ENCODE peak calls at places on chromosomes 4 and X, in ten cellular contexts. K is CD8-positive, alpha-beta T cell; H is T-helper 1 cell; C is pancreas; Q is suprapubic skin; I is fibroblast of lung; Y is GM03348; W is HFFc6; S is GM19239; G is kidney tubule cell. D is an unnamed sample.

GRCh38 chr4:128287159-128287870 is at the start of gene PGRMC2:
- DNase-seq in C (no peak), Q (no peak), K (no peak), I (peak; percentile 34), G (peak; percentile 36), S (no peak), Y (peak; percentile 44), H (no peak), W (peak; percentile 17), D (no peak)

GRCh38 chrX:9494806-9495205 is 29.9 kb downstream of the TBL1X start:
- DNase-seq in C (no peak), S (no peak), H (no peak), K (no peak), I (peak; percentile 4), Y (no peak), W (no peak), G (no peak), Q (no peak), D (no peak)

GRCh38 chr4:59630235-59630634 is 1569.9 kb upstream of the ADGRL3 start:
- DNase-seq in W (no peak), H (no peak), K (no peak), C (no peak), Q (no peak), Y (no peak), S (no peak), G (no peak), I (no peak), D (no peak)

GRCh38 chr4:1987296-1987695 is 21.5 kb downstream of the NELFA start:
- DNase-seq in C (no peak), Q (no peak), H (no peak), K (no peak), W (no peak), Y (no peak), G (no peak), I (no peak), S (no peak), D (no peak)

GRCh38 chr4:87973283-87974169 is 2.0 kb upstream of the SPP1 start:
- DNase-seq in K (no peak), Q (no peak), G (peak; percentile 92), H (no peak), S (peak; percentile 7), C (peak; percentile 53), W (peak; percentile 94), I (peak; percentile 71), Y (peak; percentile 71), D (peak; percentile 13)

GRCh38 chrX:78452356-78452755 is 124.9 kb upstream of the CYSLTR1 start:
- DNase-seq in S (no peak), I (no peak), K (no peak), Q (no peak), G (no peak), C (no peak), W (no peak), Y (no peak), H (no peak), D (no peak)

GRCh38 chr4:66572949-66573348 is 902.7 kb upstream of the EPHA5 start:
- DNase-seq in W (peak; percentile 88), S (no peak), Q (no peak), Y (peak; percentile 37), G (peak; percentile 85), K (no peak), I (peak; percentile 58), C (no peak), H (no peak), D (no peak)

GRCh38 chr4:1060646-1061371 is 49.4 kb downstream of the FGFRL1 start:
- DNase-seq in Y (no peak), S (no peak), W (no peak), H (no peak), K (no peak), I (no peak), G (no peak), Q (peak; percentile 33), C (no peak), D (no peak)

GRCh38 chr4:89561051-89561450 is 253.5 kb upstream of the GPRIN3 start:
- DNase-seq in C (no peak), I (no peak), W (no peak), S (no peak), G (no peak), H (no peak), Y (no peak), K (no peak), Q (no peak), D (no peak)

GRCh38 chrX:150680974-150681373 is 12.2 kb upstream of the MTMR1 start:
- DNase-seq in K (no peak), W (no peak), H (no peak), I (peak; percentile 28), Y (no peak), C (no peak), S (no peak), Q (no peak), G (peak; percentile 49), D (no peak)

GRCh38 chr4:87240341-87240740 is 19.9 kb upstream of the KLHL8 start:
- DNase-seq in S (no peak), Q (no peak), G (peak; percentile 81), K (no peak), W (no peak), Y (no peak), I (no peak), C (no peak), H (no peak), D (no peak)

GRCh38 chrX:53716328-53717088 is 30.0 kb upstream of the HUWE1 start:
- DNase-seq in Q (no peak), S (no peak), G (peak; percentile 88), Y (no peak), H (peak; percentile 33), I (peak; percentile 32), C (no peak), K (no peak), W (no peak), D (peak; percentile 21)

GRCh38 chrX:20594985-20595384 is 328.3 kb upstream of the RPS6KA3 start:
- DNase-seq in Y (peak; percentile 15), K (no peak), H (no peak), I (peak; percentile 0), S (no peak), W (no peak), C (no peak), G (peak; percentile 36), Q (no peak), D (no peak)

GRCh38 chr4:161466321-161466720 is 697.5 kb downstream of the FSTL5 start:
- DNase-seq in K (no peak), C (no peak), Q (no peak), S (no peak), Y (no peak), G (no peak), I (no peak), W (no peak), H (no peak), D (no peak)

GRCh38 chrX:139936259-139936658 is 3.4 kb upstream of the ATP11C start:
- DNase-seq in Q (no peak), S (no peak), H (no peak), G (no peak), K (no peak), C (no peak), I (no peak), W (no peak), Y (no peak), D (no peak)

GRCh38 chrX:11465648-11466411 is 172.6 kb downstream of the AMELX start:
- DNase-seq in S (no peak), H (no peak), I (no peak), Q (no peak), C (no peak), K (no peak), W (peak; percentile 26), G (no peak), Y (no peak), D (no peak)

GRCh38 chr4:46956451-46956850 is 36.9 kb downstream of the GABRA4 start:
- DNase-seq in S (no peak), Y (no peak), I (peak; percentile 13), C (no peak), K (no peak), G (no peak), W (no peak), Q (no peak), H (no peak), D (no peak)

GRCh38 chrX:150506486-150506885 is 61.9 kb upstream of the MTM1 start:
- DNase-seq in K (no peak), Q (no peak), I (no peak), C (no peak), G (peak; percentile 27), W (no peak), Y (no peak), H (no peak), S (no peak), D (no peak)

GRCh38 chr4:88623097-88623496 is 30.8 kb downstream of the HERC3 start:
- DNase-seq in I (peak; percentile 86), Q (no peak), C (no peak), S (no peak), Y (peak; percentile 81), H (no peak), G (peak; percentile 91), W (peak; percentile 94), K (no peak), D (no peak)

GRCh38 chr4:22897520-22898108 is 204.9 kb downstream of the GBA3 start:
- DNase-seq in H (peak; percentile 2), K (no peak), Y (peak; percentile 56), C (peak; percentile 28), G (peak; percentile 50), S (peak; percentile 4), W (peak; percentile 1), I (peak; percentile 33), Q (no peak), D (peak; percentile 6)

GRCh38 chr4:40909363-40909876 is 159.7 kb downstream of the NSUN7 start:
- DNase-seq in W (peak; percentile 84), S (no peak), I (peak; percentile 51), H (no peak), Q (no peak), K (no peak), Y (peak; percentile 69), C (no peak), G (peak; percentile 61), D (peak; percentile 22)

GRCh38 chrX:79259073-79259689 is 108.0 kb downstream of the ITM2A start:
- DNase-seq in C (no peak), H (peak; percentile 28), Q (no peak), G (no peak), K (peak; percentile 21), S (peak; percentile 0), Y (no peak), W (no peak), I (no peak), D (peak; percentile 5)

GRCh38 chr4:138238521-138239292 is 3.4 kb downstream of the SLC7A11 start:
- DNase-seq in W (no peak), I (no peak), Y (no peak), S (no peak), G (no peak), H (no peak), C (no peak), K (no peak), Q (no peak), D (no peak)